ENCODE peak calls at places on chromosome 19, in six cellular contexts. U is upper lobe of right lung, G is cardiac muscle cell, W is glutamatergic neuron, C is tibial artery, F is body of pancreas. Y is an unnamed sample.

GRCh38 chr19:39846678-39847486 is 703 bp upstream of the FBL start:
- DNase-seq in C (no peak), F (no peak), U (no peak), W (no peak), G (peak; percentile 18), Y (no peak)

GRCh38 chr19:53909471-53910169 is 542 bp downstream of the CACNG7 start:
- DNase-seq in W (peak; percentile 48), G (no peak), U (no peak), C (no peak), F (no peak), Y (no peak)

GRCh38 chr19:18596752-18597157 is 8.2 kb downstream of the REX1BD start:
- DNase-seq in W (peak; percentile 68), F (peak; percentile 72), U (peak; percentile 77), C (peak; percentile 81), G (peak; percentile 53), Y (peak; percentile 78)

GRCh38 chr19:46984077-46985010 is 35.3 kb upstream of the NPAS1 start:
- DNase-seq in U (no peak), F (no peak), G (peak; percentile 88), C (no peak), W (peak; percentile 49), Y (no peak)

GRCh38 chr19:10271543-10272086 is 695 bp downstream of the ICAM1 start:
- DNase-seq in F (no peak), C (no peak), G (peak; percentile 51), W (no peak), U (no peak), Y (no peak)

GRCh38 chr19:43316591-43317319 is 36.7 kb upstream of the CD177 start:
- DNase-seq in W (no peak), U (no peak), F (no peak), G (peak; percentile 15), C (no peak), Y (peak; percentile 40)

GRCh38 chr19:18273566-18274302 is 518 bp downstream of the IQCN start:
- DNase-seq in G (no peak), U (no peak), C (no peak), W (no peak), F (no peak), Y (no peak)

GRCh38 chr19:15871570-15871969 is 26.3 kb downstream of the CYP4F2 start:
- DNase-seq in C (no peak), W (peak; percentile 16), U (no peak), G (no peak), F (no peak), Y (no peak)

GRCh38 chr19:33048806-33049676 is 15.6 kb downstream of the RHPN2 start:
- DNase-seq in W (no peak), U (no peak), F (peak; percentile 29), C (no peak), G (peak; percentile 84), Y (no peak)

GRCh38 chr19:4327252-4327876 is 11.3 kb downstream of the STAP2 start:
- DNase-seq in W (peak; percentile 88), G (peak; percentile 56), F (peak; percentile 73), U (peak; percentile 84), C (peak; percentile 85), Y (peak; percentile 92)

GRCh38 chr19:17294051-17294891 is 9.0 kb downstream of the ABHD8 start:
- DNase-seq in W (peak; percentile 67), G (no peak), F (no peak), U (peak; percentile 77), C (no peak), Y (peak; percentile 63)

GRCh38 chr19:57342582-57342981 is 8.5 kb upstream of the ZNF304 start:
- DNase-seq in W (no peak), F (no peak), U (no peak), G (no peak), C (no peak), Y (no peak)
- TF ChIP-seq CTCF in W (no peak), F (no peak), U (no peak), G (no peak), C (no peak), Y (no peak)

DNA sequence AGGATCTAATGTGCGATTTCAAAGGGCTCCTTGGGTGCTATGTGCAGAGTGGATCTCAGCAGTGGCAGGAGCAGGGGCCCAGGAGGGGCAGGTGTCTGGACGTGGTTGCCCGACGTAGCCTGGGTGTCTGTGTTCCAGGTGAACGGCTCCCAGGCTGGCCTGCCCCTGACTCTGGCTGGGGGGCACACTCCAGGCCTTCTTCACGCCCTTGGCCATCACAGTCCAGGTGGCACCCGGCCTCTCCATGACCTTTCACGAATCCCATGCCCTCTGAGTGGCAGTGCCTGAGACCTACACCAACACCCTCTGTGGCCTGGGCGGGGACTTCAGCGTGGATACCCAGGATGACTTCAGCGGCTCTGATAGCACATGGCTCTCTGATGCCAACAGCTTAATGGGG is 11.3 kb upstream of the FXYD3 start:
- DNase-seq in U (no peak), F (no peak), W (no peak), G (no peak), C (no peak), Y (no peak)
- TF ChIP-seq CTCF in U (no peak), F (no peak), W (no peak), G (no peak), C (no peak), Y (no peak)

DNA sequence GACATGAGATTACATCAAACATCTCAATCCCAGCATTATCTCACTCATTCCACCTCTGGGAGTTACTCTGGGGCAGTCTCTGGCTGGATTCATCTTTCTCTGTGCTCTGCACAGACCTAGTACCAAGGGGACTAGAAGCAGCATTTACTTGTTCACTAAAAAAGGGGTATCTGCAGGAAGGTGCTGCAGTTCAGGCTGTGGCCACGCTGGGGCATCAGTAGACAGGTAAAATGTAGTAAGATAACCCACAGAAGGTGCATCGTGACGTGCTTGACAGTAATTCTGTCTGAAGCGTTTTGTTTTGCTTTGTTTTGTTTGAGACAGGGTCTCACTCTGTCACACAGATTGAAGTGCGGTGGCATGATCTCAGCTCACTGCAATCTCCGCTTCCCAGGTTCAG is 29.3 kb downstream of the ZNF564 start:
- DNase-seq in W (no peak), C (no peak), U (no peak), F (no peak), G (no peak), Y (no peak)
- TF ChIP-seq CTCF in W (no peak), C (no peak), U (no peak), F (no peak), G (no peak), Y (no peak)

GRCh38 chr19:48123907-48124675 is 13.5 kb upstream of the PLA2G4C start:
- DNase-seq in C (no peak), G (peak; percentile 58), U (no peak), W (no peak), F (no peak), Y (no peak)
- TF ChIP-seq CTCF in C (no peak), G (peak; percentile 9), U (peak; percentile 6), W (no peak), F (no peak), Y (no peak)

DNA sequence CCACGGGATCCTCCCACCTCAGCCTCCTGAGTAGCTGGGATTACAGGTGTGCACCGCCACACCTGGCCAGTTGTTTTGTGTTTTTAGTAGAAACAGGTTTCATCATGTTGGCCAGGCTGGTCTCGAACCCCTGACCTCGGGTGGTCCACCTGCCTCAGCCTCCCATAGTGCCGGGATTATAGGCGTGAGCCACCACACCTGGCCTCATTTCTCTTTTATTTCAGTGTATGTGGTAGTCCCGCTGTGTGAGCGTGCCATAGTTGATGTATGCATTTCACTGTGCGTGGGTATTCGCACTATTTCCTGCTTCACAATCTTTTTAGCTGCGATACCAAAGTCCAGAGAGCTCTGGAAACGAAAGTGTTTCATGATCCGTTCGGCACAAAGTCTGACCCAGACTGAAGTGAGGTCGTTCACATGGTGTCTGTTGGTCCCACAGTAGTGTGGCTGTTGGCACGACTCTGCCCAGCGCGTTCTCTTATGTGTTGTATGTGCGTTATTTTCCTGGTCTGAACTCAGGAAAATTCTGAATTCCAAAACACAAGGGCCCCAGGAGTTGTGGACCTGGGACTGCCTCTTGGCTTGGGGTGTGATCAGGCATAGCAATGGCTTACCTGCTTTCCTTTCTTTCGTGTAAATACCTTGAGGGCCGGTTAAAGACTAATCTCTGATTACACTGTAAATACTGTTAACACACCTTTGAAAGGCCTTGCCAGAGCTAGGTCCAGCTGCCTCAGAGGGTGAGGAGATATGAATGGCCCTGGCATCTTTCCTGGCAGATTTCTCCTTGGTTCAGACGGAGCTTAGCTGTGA is 8.6 kb downstream of the EPN1 start:
- DNase-seq in G (no peak), C (no peak), U (no peak), W (no peak), F (peak; percentile 77), Y (no peak)
- TF ChIP-seq CTCF in G (no peak), C (no peak), U (no peak), W (no peak), F (no peak), Y (no peak)

DNA sequence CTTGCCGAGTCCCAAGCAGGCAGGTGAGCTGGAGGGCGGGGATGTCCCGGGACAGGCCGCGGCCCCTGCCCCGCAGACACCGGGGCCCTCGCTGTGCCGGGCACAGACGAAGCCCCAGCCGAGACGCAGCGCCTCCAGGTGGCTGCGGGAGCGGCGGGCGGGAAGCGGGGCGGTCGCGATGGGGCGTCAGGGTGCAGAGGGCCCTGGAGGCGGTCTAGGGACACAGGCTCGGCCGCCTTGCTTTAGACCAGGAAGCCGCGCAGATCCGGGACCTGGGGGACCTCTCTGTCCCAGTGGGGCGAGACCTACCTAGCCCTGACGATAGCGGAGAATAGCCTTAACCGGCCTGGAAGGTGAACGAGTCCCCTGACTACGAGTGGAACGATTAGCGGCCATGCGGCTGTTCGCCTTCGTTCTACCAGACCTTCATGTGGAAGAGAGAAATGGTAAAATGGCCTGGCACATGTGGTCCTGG is 4.2 kb upstream of the ZNF564 start:
- DNase-seq in W (no peak), G (no peak), F (no peak), U (no peak), C (no peak), Y (no peak)
- TF ChIP-seq CTCF in W (no peak), G (peak; percentile 22), F (no peak), U (peak; percentile 12), C (no peak), Y (no peak)

DNA sequence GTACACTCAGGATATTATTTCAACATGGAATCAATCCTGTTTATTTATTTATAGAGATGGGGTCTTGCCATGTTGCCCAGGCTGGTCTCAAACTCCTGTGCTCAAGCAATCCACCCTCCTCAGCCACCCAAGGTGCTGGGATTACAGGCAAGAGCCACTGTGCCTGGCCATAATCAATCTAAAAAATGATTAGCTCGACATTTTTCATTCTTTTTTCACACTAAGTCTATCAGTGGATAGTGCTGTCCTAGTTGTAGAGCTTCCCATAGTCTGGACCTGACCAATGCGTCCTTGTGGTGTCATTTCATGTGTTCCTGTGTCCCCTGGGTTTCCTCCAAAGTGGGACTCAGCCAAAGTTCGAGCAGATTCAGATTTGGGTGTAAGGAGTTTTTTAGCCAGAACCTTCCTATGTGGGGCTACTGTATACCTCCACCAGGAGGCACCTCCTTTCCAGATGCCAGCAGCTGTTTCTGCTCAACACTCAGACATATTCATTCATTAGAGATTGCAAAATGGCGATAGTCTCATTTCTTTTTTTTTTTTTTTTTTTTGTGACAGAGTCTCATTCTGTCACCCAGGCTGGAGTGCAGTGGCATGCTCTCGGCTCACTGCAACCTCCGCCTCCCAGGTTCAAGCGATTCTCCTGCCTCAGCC is 61.1 kb downstream of the MAP4K1 start:
- DNase-seq in C (no peak), W (no peak), U (no peak), G (peak; percentile 21), F (no peak), Y (no peak)
- TF ChIP-seq CTCF in C (no peak), W (no peak), U (no peak), G (peak; percentile 19), F (no peak), Y (no peak)

GRCh38 chr19:13959962-13960862 is 7.9 kb downstream of the DCAF15 start:
- DNase-seq in C (no peak), W (no peak), F (no peak), G (no peak), U (no peak), Y (peak; percentile 38)
- TF ChIP-seq CTCF in C (no peak), W (no peak), F (no peak), G (peak; percentile 28), U (peak; percentile 27), Y (peak; percentile 18)

Y was measured in nephron progenitor cell.